ENCODE peak calls at places on chromosomes 6 and 20, in five cellular contexts. K, M, R, U and Z are unnamed samples.

GRCh38 chr6:186221-186965 is 105.9 kb upstream of the DUSP22 start:
- DNase-seq in K (no peak), M (no peak), R (no peak), U (no peak), Z (no peak)

GRCh38 chr20:45354423-45355208 is 6.4 kb upstream of the SDC4 start:
- DNase-seq in U (no peak), K (no peak), M (no peak), R (no peak), Z (no peak)

GRCh38 chr20:33710681-33711445 is 9.2 kb downstream of the PXMP4 start:
- DNase-seq in R (no peak), U (no peak), K (no peak), M (peak), Z (no peak)

GRCh38 chr6:151763938-151764680 is 43.4 kb upstream of the ESR1 start:
- DNase-seq in M (peak), R (peak), K (no peak), U (peak), Z (peak)

GRCh38 chr6:114108119-114109002 is 137.4 kb upstream of the HDAC2 start:
- DNase-seq in U (peak), K (no peak), R (peak), M (peak), Z (peak)

GRCh38 chr6:1029196-1029595 is 282.7 kb upstream of the FOXQ1 start:
- DNase-seq in R (no peak), U (no peak), K (no peak), M (no peak), Z (no peak)

GRCh38 chr6:90216081-90216977 is 80.3 kb downstream of the BACH2 start:
- DNase-seq in U (no peak), R (no peak), M (no peak), K (no peak), Z (peak)

GRCh38 chr20:44706371-44707258 is 8.6 kb upstream of the CCN5 start:
- DNase-seq in M (no peak), R (no peak), K (no peak), U (no peak), Z (no peak)

GRCh38 chr20:32707691-32708581 is 34.2 kb upstream of the C20orf203 start:
- DNase-seq in R (no peak), M (no peak), K (no peak), U (no peak), Z (peak)

GRCh38 chr6:14524319-14524718 is 406.7 kb downstream of the CD83 start:
- DNase-seq in U (no peak), R (no peak), M (no peak), K (no peak), Z (no peak)

GRCh38 chr6:12354499-12354898 is 64.3 kb downstream of the EDN1 start:
- DNase-seq in M (no peak), R (no peak), K (peak), U (no peak), Z (peak)

GRCh38 chr20:23267909-23268308 is 82.7 kb upstream of the NXT1 start:
- DNase-seq in U (no peak), R (no peak), K (no peak), M (no peak), Z (no peak)

GRCh38 chr6:140708386-140708785 is 1333.9 kb upstream of the CITED2 start:
- DNase-seq in M (no peak), K (no peak), R (no peak), U (no peak), Z (no peak)

GRCh38 chr6:1325471-1326309 is 13.8 kb downstream of the FOXQ1 start:
- DNase-seq in K (no peak), U (no peak), M (no peak), R (peak), Z (no peak)

GRCh38 chr20:15555913-15556312 is 1017.3 kb downstream of the KIF16B start:
- DNase-seq in M (no peak), K (no peak), U (no peak), R (no peak), Z (no peak)

GRCh38 chr20:17560344-17561074 is 9.4 kb upstream of the DSTN start:
- DNase-seq in U (no peak), K (no peak), R (no peak), M (peak), Z (no peak)

GRCh38 chr6:143486752-143487151 is 24.8 kb downstream of the FUCA2 start:
- DNase-seq in U (no peak), R (no peak), K (no peak), M (no peak), Z (no peak)

GRCh38 chr6:51868591-51869355 is 218.6 kb downstream of the PKHD1 start:
- DNase-seq in M (no peak), U (no peak), R (no peak), K (no peak), Z (no peak)

GRCh38 chr20:53617791-53618489 is 24.3 kb upstream of the ZNF217 start:
- DNase-seq in U (no peak), R (no peak), M (no peak), K (no peak), Z (no peak)

GRCh38 chr20:46028772-46029371 is at the start of gene SLC12A5:
- DNase-seq in M (no peak), K (no peak), U (no peak), R (no peak), Z (no peak)

GRCh38 chr20:54668271-54669053 is 193.1 kb downstream of the DOK5 start:
- DNase-seq in M (peak), U (peak), K (no peak), R (peak), Z (peak)

DNA sequence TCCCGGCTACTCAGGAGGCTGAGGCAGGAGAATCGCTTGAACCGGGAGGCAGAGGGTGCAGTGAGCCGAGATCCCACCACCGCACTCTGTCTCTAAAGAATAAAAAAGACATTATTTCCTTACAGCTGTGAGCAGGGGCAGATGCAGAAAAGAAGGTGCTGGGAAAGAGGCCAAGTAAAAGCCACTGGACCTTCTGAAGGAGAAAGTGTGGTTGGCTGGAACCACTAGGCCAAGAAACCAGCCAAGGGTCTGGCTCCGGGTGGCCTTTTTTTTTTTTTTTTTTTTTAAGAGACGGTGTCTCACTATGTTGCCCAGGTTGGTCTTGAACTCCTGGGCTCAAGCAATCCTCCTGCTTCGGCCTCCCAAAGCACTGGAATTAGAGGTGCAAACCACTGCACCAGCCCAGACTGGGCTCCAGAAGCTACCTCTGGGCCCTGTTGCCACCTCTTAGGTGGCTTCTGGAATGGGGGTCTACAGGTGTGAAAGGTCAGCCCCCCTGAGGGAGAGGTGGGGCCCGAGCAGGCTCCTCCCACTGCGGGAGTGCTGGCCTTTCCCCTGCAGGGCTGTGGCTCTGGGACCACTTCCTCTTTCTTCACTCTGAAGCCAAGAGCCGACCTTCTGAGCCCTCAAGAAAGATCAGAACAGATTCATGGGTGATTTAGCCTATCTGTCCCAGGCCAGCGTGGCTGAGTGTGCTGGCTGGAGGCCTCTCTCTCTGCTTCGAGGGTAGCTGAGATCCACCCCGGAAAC is at the start of gene FGD2:
- DNase-seq in R (no peak), K (no peak), M (no peak), U (peak), Z (no peak)
- TF ChIP-seq MAX in R (no peak), K (no peak), M (no peak), U (peak), Z (no peak)

GRCh38 chr20:39825524-39825923 is 863.4 kb downstream of the DHX35 start:
- DNase-seq in K (no peak), M (no peak), U (no peak), R (no peak), Z (no peak)

GRCh38 chr20:39825950-39826349 is 863.1 kb downstream of the MAFB start:
- DNase-seq in R (no peak), K (peak), M (no peak), U (no peak), Z (peak)

GRCh38 chr20:39823239-39823638 is 861.1 kb downstream of the DHX35 start:
- DNase-seq in K (no peak), U (no peak), R (no peak), M (no peak), Z (peak)

DNA sequence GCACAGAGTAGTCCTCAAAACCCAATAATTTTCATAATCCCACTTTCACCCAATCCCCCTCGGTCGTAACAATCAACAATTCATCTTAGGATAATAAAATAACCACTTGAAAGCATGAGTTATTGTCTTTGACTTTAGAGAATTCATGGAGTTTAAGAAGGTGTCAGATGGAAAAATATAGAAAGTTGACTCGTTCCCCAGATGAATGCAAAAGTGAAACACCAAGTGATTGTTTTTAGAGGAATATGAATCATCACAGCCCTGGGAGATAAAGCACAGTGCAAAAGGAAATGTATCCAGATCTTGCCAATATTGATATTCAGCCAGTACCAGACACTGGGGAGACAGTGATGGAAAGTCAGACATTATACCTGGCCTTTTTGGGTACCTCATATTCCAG is 860.5 kb downstream of the DHX35 start:
- DNase-seq in U (no peak), R (no peak), M (no peak), K (no peak), Z (peak)
- TF ChIP-seq MAX in U (no peak), R (no peak), M (no peak), K (no peak), Z (no peak)

DNA sequence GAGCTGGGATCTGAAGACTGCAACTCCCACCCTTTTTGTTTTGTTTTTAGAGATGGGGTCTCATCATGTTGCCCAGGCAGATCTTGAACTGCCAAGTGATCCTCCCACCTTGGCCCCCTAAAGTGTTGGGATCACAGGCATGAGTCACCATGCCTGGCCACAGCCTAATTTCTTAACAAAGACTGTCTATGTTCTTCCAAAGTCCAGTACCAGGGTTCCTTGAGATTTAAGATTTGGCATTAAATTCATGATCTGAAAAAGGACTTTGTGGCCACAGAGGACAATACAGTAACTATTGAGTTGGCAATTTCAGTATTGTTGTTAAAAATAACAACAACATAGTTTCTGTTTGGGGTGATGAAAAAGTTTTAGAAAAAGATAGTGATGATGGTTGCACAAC is 28.7 kb upstream of the BEND3 start:
- DNase-seq in R (no peak), K (no peak), U (no peak), M (no peak), Z (no peak)
- TF ChIP-seq MAX in R (no peak), K (no peak), U (no peak), M (no peak), Z (no peak)

DNA sequence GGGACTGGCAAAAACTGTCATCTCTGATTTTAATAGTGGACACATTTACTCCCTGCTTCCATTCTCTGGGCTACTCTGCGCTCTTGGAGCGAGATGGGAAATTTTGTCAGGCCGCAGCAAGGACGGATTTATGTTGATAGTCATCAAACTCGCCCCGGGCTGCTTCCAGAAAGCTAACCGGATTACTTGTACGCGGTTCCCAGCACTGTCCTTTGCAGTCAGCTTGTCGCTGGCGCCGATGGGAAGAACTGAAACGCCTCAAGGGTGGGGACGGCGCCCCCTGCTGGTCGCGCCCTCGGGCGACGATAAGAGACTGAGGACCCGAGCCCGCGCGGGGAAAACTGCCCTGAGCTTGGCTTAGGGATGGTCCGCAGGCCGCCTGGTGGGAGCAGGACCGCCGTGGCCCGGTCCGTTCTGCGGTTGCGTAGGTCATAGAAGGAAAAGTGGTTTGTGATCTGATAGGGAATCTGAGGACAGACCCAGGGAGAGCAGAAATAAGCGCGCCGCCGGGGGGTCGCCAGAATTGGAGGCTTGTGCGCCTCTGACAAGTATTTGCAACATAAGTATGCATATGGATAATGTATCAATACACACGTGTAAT is 984 bp upstream of the ABT1 start:
- DNase-seq in K (no peak), U (peak), R (peak), M (peak), Z (peak)
- TF ChIP-seq MAX in K (peak), U (peak), R (no peak), M (peak), Z (no peak)